ENCODE peak calls at places on chromosomes 12 and 14, in eight cellular contexts. E, G, W, U, Q, Z, V and O are unnamed samples.

GRCh38 chr14:70748422-70748821 is 60.9 kb downstream of the MAP3K9 start:
- DNase-seq in E (no peak), G (no peak), W (no peak), U (no peak), Q (peak; percentile 24), Z (no peak), V (no peak), O (no peak)

GRCh38 chr12:98838282-98838681 is 193.2 kb downstream of the APAF1 start:
- DNase-seq in E (no peak), G (no peak), W (no peak), U (no peak), Q (peak; percentile 6), Z (no peak), V (no peak), O (no peak)

GRCh38 chr14:101200650-101201516 is 297.4 kb upstream of the RTL1 start:
- DNase-seq in E (no peak), G (no peak), W (no peak), U (no peak), Q (no peak), Z (no peak), V (no peak), O (no peak)

GRCh38 chr12:7602287-7602686 is 63.4 kb downstream of the APOBEC1 start:
- DNase-seq in E (peak; percentile 40), G (no peak), W (no peak), U (no peak), Q (peak; percentile 18), Z (no peak), V (no peak), O (peak; percentile 48)

GRCh38 chr12:78359530-78359929 is 505.0 kb upstream of the SYT1 start:
- DNase-seq in E (peak; percentile 92), G (no peak), W (no peak), U (no peak), Q (peak; percentile 36), Z (no peak), V (no peak), O (no peak)

GRCh38 chr12:105406497-105406896 is 76.0 kb downstream of the C12orf75 start:
- DNase-seq in E (no peak), G (no peak), W (no peak), U (no peak), Q (no peak), Z (no peak), V (no peak), O (no peak)

GRCh38 chr12:121811434-121812319 is 7.9 kb downstream of the SETD1B start:
- DNase-seq in E (peak; percentile 33), G (no peak), W (no peak), U (peak; percentile 43), Q (peak; percentile 50), Z (peak; percentile 89), V (peak; percentile 43), O (no peak)

GRCh38 chr14:103894034-103894722 is 34.1 kb upstream of the TDRD9 start:
- DNase-seq in E (no peak), G (no peak), W (no peak), U (no peak), Q (no peak), Z (no peak), V (no peak), O (no peak)

GRCh38 chr12:70660002-70660604 is 22.9 kb upstream of the PTPRB start:
- DNase-seq in E (no peak), G (no peak), W (no peak), U (no peak), Q (no peak), Z (no peak), V (no peak), O (no peak)

GRCh38 chr14:68397827-68398226 is 395.0 kb downstream of the ZFP36L1 start:
- DNase-seq in E (peak; percentile 49), G (no peak), W (no peak), U (no peak), Q (no peak), Z (peak; percentile 25), V (no peak), O (no peak)

GRCh38 chr12:2586159-2587035 is 208.4 kb upstream of the FKBP4 start:
- DNase-seq in E (no peak), G (no peak), W (no peak), U (no peak), Q (no peak), Z (no peak), V (no peak), O (no peak)

GRCh38 chr12:12017135-12017581 is 53.6 kb upstream of the BCL2L14 start:
- DNase-seq in E (no peak), G (no peak), W (no peak), U (no peak), Q (no peak), Z (no peak), V (no peak), O (no peak)

GRCh38 chr12:76199808-76200207 is 115.3 kb upstream of the NAP1L1 start:
- DNase-seq in E (peak; percentile 59), G (no peak), W (no peak), U (no peak), Q (peak; percentile 87), Z (no peak), V (no peak), O (no peak)

GRCh38 chr12:27627123-27627835 is 69.0 kb upstream of the REP15 start:
- DNase-seq in E (peak; percentile 63), G (no peak), W (no peak), U (peak; percentile 41), Q (peak; percentile 86), Z (no peak), V (no peak), O (no peak)

GRCh38 chr14:69760810-69761209 is 6.1 kb upstream of the SRSF5 start:
- DNase-seq in E (peak; percentile 67), G (no peak), W (no peak), U (no peak), Q (no peak), Z (no peak), V (no peak), O (no peak)

GRCh38 chr14:36976571-36977023 is 195.8 kb downstream of the SLC25A21 start:
- DNase-seq in E (no peak), G (no peak), W (no peak), U (no peak), Q (peak; percentile 56), Z (no peak), V (no peak), O (no peak)

GRCh38 chr14:92323031-92323915 is at the start of gene SLC24A4:
- DNase-seq in E (no peak), G (no peak), W (no peak), U (no peak), Q (peak; percentile 11), Z (peak; percentile 60), V (no peak), O (no peak)

GRCh38 chr12:63922446-63922845 is 77.9 kb downstream of the SRGAP1 start:
- DNase-seq in E (peak; percentile 82), G (no peak), W (no peak), U (peak; percentile 35), Q (peak; percentile 85), Z (no peak), V (no peak), O (peak; percentile 42)

GRCh38 chr14:103698380-103699260 is 16.6 kb downstream of the XRCC3 start:
- DNase-seq in E (no peak), G (no peak), W (no peak), U (no peak), Q (no peak), Z (no peak), V (no peak), O (no peak)

GRCh38 chr12:94218244-94218643 is 69.9 kb downstream of the PLXNC1 start:
- DNase-seq in E (no peak), G (no peak), W (no peak), U (no peak), Q (no peak), Z (no peak), V (no peak), O (no peak)

GRCh38 chr12:75366629-75367028 is 24.3 kb upstream of the GLIPR1L2 start:
- DNase-seq in E (no peak), G (no peak), W (no peak), U (no peak), Q (peak; percentile 46), Z (no peak), V (no peak), O (no peak)

GRCh38 chr12:38691164-38691563 is 214.2 kb downstream of the CPNE8 start:
- DNase-seq in E (peak; percentile 60), G (no peak), W (no peak), U (no peak), Q (peak; percentile 1), Z (no peak), V (no peak), O (peak; percentile 38)

GRCh38 chr12:75578546-75578945 is 67.1 kb upstream of the KRR1 start:
- DNase-seq in E (no peak), G (no peak), W (no peak), U (no peak), Q (no peak), Z (no peak), V (peak; percentile 70), O (no peak)

GRCh38 chr14:81366259-81366658 is 33.9 kb downstream of the STON2 start:
- DNase-seq in E (no peak), G (no peak), W (no peak), U (no peak), Q (no peak), Z (no peak), V (no peak), O (no peak)

GRCh38 chr12:54853933-54854538 is at the start of gene MUCL1:
- DNase-seq in E (peak; percentile 20), G (peak; percentile 49), W (peak; percentile 52), U (peak; percentile 41), Q (peak; percentile 69), Z (peak; percentile 65), V (peak; percentile 64), O (peak; percentile 50)

GRCh38 chr12:93778306-93778705 is 101.1 kb downstream of the CRADD start:
- DNase-seq in E (peak; percentile 10), G (no peak), W (no peak), U (no peak), Q (peak; percentile 84), Z (no peak), V (no peak), O (no peak)

GRCh38 chr12:108201808-108202207 is 72.7 kb downstream of the WSCD2 start:
- DNase-seq in E (no peak), G (no peak), W (no peak), U (no peak), Q (no peak), Z (no peak), V (no peak), O (no peak)

GRCh38 chr12:28340261-28340660 is 150.0 kb downstream of the CCDC91 start:
- DNase-seq in E (no peak), G (no peak), W (no peak), U (peak; percentile 6), Q (peak; percentile 68), Z (no peak), V (no peak), O (no peak)